ENCODE peak calls at places on chromosomes 16 and 17, in eight cellular contexts. P is WTC11; C is tibial nerve; Z is SK-N-SH; Q is stimulated activated CD8-positive, alpha-beta memory T cell treated with anti-CD3 and anti-CD28 coated beads, Interleukin-2, amount 100 ng/mL, for 48 hours; U is left lung; J is cardiac septum; H is HT-29. E is an unnamed sample.

GRCh38 chr16:21664801-21665492 is 1.2 kb downstream of the OTOA start:
- DNase-seq in P (no peak), C (no peak), Z (no peak), Q (no peak), U (no peak), J (no peak), H (no peak), E (no peak)

GRCh38 chr16:55000595-55000994 is 69.9 kb downstream of the IRX5 start:
- DNase-seq in P (no peak), C (no peak), Z (no peak), Q (no peak), U (no peak), J (no peak), H (no peak), E (peak)

GRCh38 chr17:47739150-47739549 is 6.1 kb downstream of the TBX21 start:
- DNase-seq in P (no peak), C (no peak), Z (no peak), Q (no peak), U (no peak), J (no peak), H (no peak), E (no peak)

GRCh38 chr16:73196670-73197069 is 148.7 kb upstream of the ZFHX3 start:
- DNase-seq in P (peak), C (peak), Z (peak), Q (peak), U (no peak), J (no peak), H (peak), E (peak)

GRCh38 chr17:35291802-35292201 is 48.9 kb downstream of the SLFN5 start:
- DNase-seq in P (no peak), C (no peak), Z (no peak), Q (no peak), U (no peak), J (no peak), H (no peak), E (no peak)

GRCh38 chr16:27235055-27235937 is 32.0 kb downstream of the KDM8 start:
- DNase-seq in P (peak), C (peak), Z (peak), Q (peak), U (no peak), J (peak), H (peak), E (peak)

GRCh38 chr17:76840884-76841775 is 27.1 kb upstream of the MGAT5B start:
- DNase-seq in P (no peak), C (no peak), Z (peak), Q (no peak), U (no peak), J (no peak), H (no peak), E (no peak)

GRCh38 chr17:2259769-2260536 is 43.6 kb downstream of the SMG6 start:
- DNase-seq in P (no peak), C (no peak), Z (no peak), Q (peak), U (no peak), J (no peak), H (no peak), E (no peak)

GRCh38 chr17:27601069-27601974 is 29.7 kb upstream of the LGALS9 start:
- DNase-seq in P (peak), C (peak), Z (peak), Q (peak), U (no peak), J (peak), H (peak), E (peak)

GRCh38 chr17:27915715-27916114 is 22.6 kb upstream of the LYRM9 start:
- DNase-seq in P (peak), C (no peak), Z (no peak), Q (no peak), U (no peak), J (no peak), H (no peak), E (no peak)

GRCh38 chr17:47945529-47946508 is 4.4 kb downstream of the PNPO start:
- DNase-seq in P (no peak), C (no peak), Z (no peak), Q (no peak), U (no peak), J (no peak), H (no peak), E (no peak)

GRCh38 chr17:56880571-56880970 is 33.3 kb downstream of the TRIM25 start:
- DNase-seq in P (no peak), C (no peak), Z (no peak), Q (no peak), U (no peak), J (no peak), H (no peak), E (no peak)

GRCh38 chr17:72587773-72588511 is 467.1 kb downstream of the SOX9 start:
- DNase-seq in P (no peak), C (no peak), Z (no peak), Q (no peak), U (no peak), J (no peak), H (peak), E (no peak)

E was measured in astrocyte of the cerebellum.